ENCODE peak calls at places on chromosomes 6 and 20, in four cellular contexts. L is midbrain, S is NCI-H345, W is heart right ventricle. E is an unnamed sample.
A peak's percentile ranks its signal among the peaks of the same experiment; 100 is the strongest.

GRCh38 chr6:16969699-16970695 is 131.9 kb upstream of the STMND1 start:
- DNase-seq in L (no peak), W (no peak), S (no peak), E (no peak)

GRCh38 chr20:36866681-36867485 is 9.1 kb upstream of the TLDC2 start:
- DNase-seq in S (no peak), W (no peak), L (no peak), E (peak; percentile 56)

GRCh38 chr6:109081026-109081425 is 13.6 kb downstream of the SESN1 start:
- DNase-seq in S (no peak), L (no peak), W (no peak), E (no peak)

GRCh38 chr6:94071835-94072234 is 652.5 kb upstream of the EPHA7 start:
- DNase-seq in W (no peak), L (peak; percentile 2), S (no peak), E (peak; percentile 1)

GRCh38 chr6:3305831-3306230 is 47.1 kb downstream of the PSMG4 start:
- DNase-seq in S (no peak), L (no peak), W (no peak), E (no peak)

GRCh38 chr20:52624270-52624669 is 347.9 kb upstream of the TSHZ2 start:
- DNase-seq in L (no peak), W (no peak), S (no peak), E (no peak)

GRCh38 chr20:19317240-19318069 is 105.0 kb downstream of the SLC24A3 start:
- DNase-seq in W (no peak), L (no peak), S (no peak), E (no peak)

GRCh38 chr6:572596-573265 is 84.2 kb downstream of the HUS1B start:
- DNase-seq in S (no peak), L (no peak), W (no peak), E (peak; percentile 65)

GRCh38 chr20:33909331-33909921 is 84.3 kb upstream of the RALY start:
- DNase-seq in W (no peak), L (no peak), S (no peak), E (peak; percentile 98)

GRCh38 chr20:37453288-37453687 is 67.8 kb upstream of the NNAT start:
- DNase-seq in S (no peak), L (no peak), W (no peak), E (no peak)

GRCh38 chr20:56453347-56453746 is 15.1 kb upstream of the RTF2 start:
- DNase-seq in W (no peak), S (no peak), L (no peak), E (no peak)

GRCh38 chr6:2767327-2767985 is 2.3 kb downstream of the WRNIP1 start:
- DNase-seq in L (no peak), W (no peak), S (no peak), E (no peak)

GRCh38 chr6:34025112-34025807 is 120.6 kb downstream of the GRM4 start:
- DNase-seq in W (no peak), S (no peak), L (no peak), E (no peak)

GRCh38 chr6:107443904-107444267 is 15.5 kb downstream of the PDSS2 start:
- DNase-seq in S (no peak), L (no peak), W (no peak), E (no peak)

GRCh38 chr20:22525069-22525820 is 59.1 kb downstream of the FOXA2 start:
- DNase-seq in L (no peak), W (no peak), S (no peak), E (no peak)

GRCh38 chr6:106063448-106063850 is 22.7 kb upstream of the PRDM1 start:
- DNase-seq in L (no peak), S (no peak), W (no peak), E (peak; percentile 28)

GRCh38 chr6:133814235-133814634 is 74.7 kb upstream of the TCF21 start:
- DNase-seq in L (no peak), S (no peak), W (no peak), E (no peak)

GRCh38 chr6:118982256-118982911 is 47.4 kb upstream of the MCM9 start:
- DNase-seq in W (no peak), L (no peak), S (no peak), E (no peak)

GRCh38 chr20:47859255-47859654 is 74.0 kb upstream of the SULF2 start:
- DNase-seq in W (no peak), L (no peak), S (no peak), E (no peak)

GRCh38 chr6:48490658-48491057 is 379.7 kb upstream of the PTCHD4 start:
- DNase-seq in S (no peak), W (no peak), L (no peak), E (no peak)

GRCh38 chr20:7926767-7927166 is 13.5 kb downstream of the HAO1 start:
- DNase-seq in W (no peak), L (no peak), S (peak; percentile 1), E (peak; percentile 63)

GRCh38 chr20:33081411-33082154 is 2.1 kb downstream of the BPIFB4 start:
- DNase-seq in S (no peak), L (no peak), W (no peak), E (no peak)

GRCh38 chr20:51434556-51435256 is 107.8 kb downstream of the NFATC2 start:
- DNase-seq in W (no peak), L (no peak), S (no peak), E (peak; percentile 95)

GRCh38 chr6:34709386-34709785 is 12.8 kb upstream of the ILRUN start:
- DNase-seq in L (peak; percentile 43), W (peak; percentile 81), S (no peak), E (peak; percentile 56)

GRCh38 chr6:144528605-144529425 is 243.7 kb downstream of the UTRN start:
- DNase-seq in S (no peak), L (no peak), W (no peak), E (peak; percentile 83)

GRCh38 chr6:109458774-109459531 is 3.4 kb upstream of the MICAL1 start:
- DNase-seq in S (peak; percentile 65), W (no peak), L (peak; percentile 30), E (no peak)

GRCh38 chr6:170206931-170207431 is 83.9 kb downstream of the DLL1 start:
- DNase-seq in W (no peak), S (no peak), L (no peak), E (no peak)

GRCh38 chr6:85068221-85068620 is 303.8 kb upstream of the TBX18 start:
- DNase-seq in L (no peak), W (no peak), S (no peak), E (no peak)

GRCh38 chr20:53736757-53737403 is 143.2 kb upstream of the ZNF217 start:
- DNase-seq in W (no peak), L (no peak), S (no peak), E (peak; percentile 81)

GRCh38 chr20:50804453-50805348 is 9.8 kb downstream of the BCAS4 start:
- DNase-seq in S (no peak), L (no peak), W (no peak), E (no peak)

GRCh38 chr6:37168809-37169457 is 1.0 kb upstream of the PIM1 start:
- DNase-seq in S (peak; percentile 57), W (no peak), L (peak; percentile 56), E (peak; percentile 70)

GRCh38 chr6:133337312-133337711 is 96.2 kb downstream of the EYA4 start:
- DNase-seq in L (no peak), S (no peak), W (no peak), E (peak; percentile 67)

GRCh38 chr6:118372413-118372812 is 175.7 kb upstream of the PLN start:
- DNase-seq in S (peak; percentile 85), W (peak; percentile 21), L (no peak), E (peak; percentile 79)

GRCh38 chr6:30136570-30137286 is 788 bp downstream of the TRIM40 start:
- DNase-seq in L (no peak), S (no peak), W (no peak), E (no peak)

GRCh38 chr20:64152906-64153305 is 11.3 kb upstream of the MYT1 start:
- DNase-seq in W (no peak), S (peak; percentile 93), L (no peak), E (no peak)

GRCh38 chr6:125346926-125347563 is 45.3 kb upstream of the HDDC2 start:
- DNase-seq in S (no peak), L (no peak), W (no peak), E (no peak)

GRCh38 chr6:52910091-52910490 is 593 bp upstream of the GSTA3 start:
- DNase-seq in S (no peak), W (no peak), L (no peak), E (no peak)

E was measured in iris pigment epithelial cell.